ENCODE peak calls at places on chromosomes 5 and 9, in eight cellular contexts. One of them, this sample, is unnamed.

GRCh38 chr5:140292212-140293040 is 10.5 kb downstream of the PFDN1 start:
- DNase-seq in iPS-NIHi11: no peak
- DNase-seq in NCI-H1105 treated with DMSO at 0.1 percent for 48 hours: no peak
- DNase-seq in GM10248: no peak
- DNase-seq in amygdala: no peak
- DNase-seq in stimulated activated CD8-positive, alpha-beta memory T cell treated with anti-CD3 and anti-CD28 coated beads, Interleukin-4, amount 100 ng/mL, for 24 hours: no peak
- DNase-seq in CD8-positive, alpha-beta memory T cell: no peak
- DNase-seq in NCI-H1694 treated with DMSO at 0.1 percent for 48 hours: no peak
- DNase-seq in this sample: no peak

GRCh38 chr9:129177443-129177790 is 644 bp downstream of the IER5L start:
- DNase-seq in GM10248: no peak
- DNase-seq in amygdala: no peak
- DNase-seq in stimulated activated CD8-positive, alpha-beta memory T cell treated with anti-CD3 and anti-CD28 coated beads, Interleukin-4, amount 100 ng/mL, for 24 hours: no peak
- DNase-seq in NCI-H1694 treated with DMSO at 0.1 percent for 48 hours: no peak
- DNase-seq in NCI-H1105 treated with DMSO at 0.1 percent for 48 hours: peak; percentile 38
- DNase-seq in iPS-NIHi11: no peak
- DNase-seq in CD8-positive, alpha-beta memory T cell: no peak
- DNase-seq in this sample: no peak

GRCh38 chr5:33300209-33300742 is 140.5 kb upstream of the TARS1 start:
- DNase-seq in amygdala: no peak
- DNase-seq in iPS-NIHi11: no peak
- DNase-seq in NCI-H1105 treated with DMSO at 0.1 percent for 48 hours: no peak
- DNase-seq in stimulated activated CD8-positive, alpha-beta memory T cell treated with anti-CD3 and anti-CD28 coated beads, Interleukin-4, amount 100 ng/mL, for 24 hours: no peak
- DNase-seq in CD8-positive, alpha-beta memory T cell: no peak
- DNase-seq in NCI-H1694 treated with DMSO at 0.1 percent for 48 hours: no peak
- DNase-seq in GM10248: peak; percentile 28
- DNase-seq in this sample: no peak

GRCh38 chr5:32098806-32099435 is 75.2 kb downstream of the GOLPH3 start:
- DNase-seq in NCI-H1105 treated with DMSO at 0.1 percent for 48 hours: no peak
- DNase-seq in NCI-H1694 treated with DMSO at 0.1 percent for 48 hours: no peak
- DNase-seq in GM10248: no peak
- DNase-seq in CD8-positive, alpha-beta memory T cell: no peak
- DNase-seq in stimulated activated CD8-positive, alpha-beta memory T cell treated with anti-CD3 and anti-CD28 coated beads, Interleukin-4, amount 100 ng/mL, for 24 hours: no peak
- DNase-seq in iPS-NIHi11: no peak
- DNase-seq in amygdala: no peak
- DNase-seq in this sample: no peak

GRCh38 chr5:17365756-17366155 is 132.3 kb upstream of the TAF11L2 start:
- DNase-seq in NCI-H1105 treated with DMSO at 0.1 percent for 48 hours: no peak
- DNase-seq in NCI-H1694 treated with DMSO at 0.1 percent for 48 hours: no peak
- DNase-seq in amygdala: no peak
- DNase-seq in stimulated activated CD8-positive, alpha-beta memory T cell treated with anti-CD3 and anti-CD28 coated beads, Interleukin-4, amount 100 ng/mL, for 24 hours: no peak
- DNase-seq in CD8-positive, alpha-beta memory T cell: no peak
- DNase-seq in iPS-NIHi11: no peak
- DNase-seq in GM10248: no peak
- DNase-seq in this sample: peak; percentile 82

GRCh38 chr9:125747053-125747764 is at the start of gene PBX3:
- DNase-seq in amygdala: peak; percentile 27
- DNase-seq in NCI-H1694 treated with DMSO at 0.1 percent for 48 hours: no peak
- DNase-seq in iPS-NIHi11: peak; percentile 63
- DNase-seq in stimulated activated CD8-positive, alpha-beta memory T cell treated with anti-CD3 and anti-CD28 coated beads, Interleukin-4, amount 100 ng/mL, for 24 hours: peak; percentile 28
- DNase-seq in GM10248: peak; percentile 75
- DNase-seq in NCI-H1105 treated with DMSO at 0.1 percent for 48 hours: peak; percentile 24
- DNase-seq in CD8-positive, alpha-beta memory T cell: peak; percentile 37
- DNase-seq in this sample: peak; percentile 17

GRCh38 chr5:55768279-55768678 is 30.4 kb downstream of the DDX4 start:
- DNase-seq in NCI-H1105 treated with DMSO at 0.1 percent for 48 hours: no peak
- DNase-seq in amygdala: no peak
- DNase-seq in iPS-NIHi11: no peak
- DNase-seq in GM10248: no peak
- DNase-seq in NCI-H1694 treated with DMSO at 0.1 percent for 48 hours: no peak
- DNase-seq in CD8-positive, alpha-beta memory T cell: no peak
- DNase-seq in stimulated activated CD8-positive, alpha-beta memory T cell treated with anti-CD3 and anti-CD28 coated beads, Interleukin-4, amount 100 ng/mL, for 24 hours: no peak
- DNase-seq in this sample: no peak

GRCh38 chr9:111483419-111483861 is 743 bp downstream of the ECPAS start:
- DNase-seq in amygdala: peak; percentile 65
- DNase-seq in iPS-NIHi11: peak; percentile 78
- DNase-seq in CD8-positive, alpha-beta memory T cell: no peak
- DNase-seq in NCI-H1694 treated with DMSO at 0.1 percent for 48 hours: no peak
- DNase-seq in GM10248: peak; percentile 72
- DNase-seq in NCI-H1105 treated with DMSO at 0.1 percent for 48 hours: peak; percentile 38
- DNase-seq in stimulated activated CD8-positive, alpha-beta memory T cell treated with anti-CD3 and anti-CD28 coated beads, Interleukin-4, amount 100 ng/mL, for 24 hours: peak; percentile 37
- DNase-seq in this sample: no peak

GRCh38 chr9:93111001-93111370 is 15.0 kb downstream of the CARD19 start:
- DNase-seq in NCI-H1105 treated with DMSO at 0.1 percent for 48 hours: no peak
- DNase-seq in iPS-NIHi11: peak; percentile 1
- DNase-seq in CD8-positive, alpha-beta memory T cell: no peak
- DNase-seq in NCI-H1694 treated with DMSO at 0.1 percent for 48 hours: no peak
- DNase-seq in stimulated activated CD8-positive, alpha-beta memory T cell treated with anti-CD3 and anti-CD28 coated beads, Interleukin-4, amount 100 ng/mL, for 24 hours: no peak
- DNase-seq in amygdala: no peak
- DNase-seq in GM10248: no peak
- DNase-seq in this sample: no peak

GRCh38 chr5:132639706-132640130 is 18.3 kb upstream of the IL13 start:
- DNase-seq in iPS-NIHi11: no peak
- DNase-seq in CD8-positive, alpha-beta memory T cell: no peak
- DNase-seq in GM10248: peak; percentile 37
- DNase-seq in NCI-H1694 treated with DMSO at 0.1 percent for 48 hours: no peak
- DNase-seq in NCI-H1105 treated with DMSO at 0.1 percent for 48 hours: no peak
- DNase-seq in amygdala: no peak
- DNase-seq in stimulated activated CD8-positive, alpha-beta memory T cell treated with anti-CD3 and anti-CD28 coated beads, Interleukin-4, amount 100 ng/mL, for 24 hours: no peak
- DNase-seq in this sample: no peak

GRCh38 chr9:37923796-37924430 is 20.0 kb upstream of the SLC25A51 start:
- DNase-seq in CD8-positive, alpha-beta memory T cell: no peak
- DNase-seq in NCI-H1105 treated with DMSO at 0.1 percent for 48 hours: no peak
- DNase-seq in amygdala: no peak
- DNase-seq in NCI-H1694 treated with DMSO at 0.1 percent for 48 hours: no peak
- DNase-seq in iPS-NIHi11: no peak
- DNase-seq in GM10248: no peak
- DNase-seq in stimulated activated CD8-positive, alpha-beta memory T cell treated with anti-CD3 and anti-CD28 coated beads, Interleukin-4, amount 100 ng/mL, for 24 hours: no peak
- DNase-seq in this sample: no peak

GRCh38 chr9:17764306-17764705 is 185.4 kb downstream of the SH3GL2 start:
- DNase-seq in stimulated activated CD8-positive, alpha-beta memory T cell treated with anti-CD3 and anti-CD28 coated beads, Interleukin-4, amount 100 ng/mL, for 24 hours: no peak
- DNase-seq in iPS-NIHi11: no peak
- DNase-seq in CD8-positive, alpha-beta memory T cell: no peak
- DNase-seq in GM10248: no peak
- DNase-seq in amygdala: no peak
- DNase-seq in NCI-H1694 treated with DMSO at 0.1 percent for 48 hours: no peak
- DNase-seq in NCI-H1105 treated with DMSO at 0.1 percent for 48 hours: no peak
- DNase-seq in this sample: no peak

GRCh38 chr5:148739524-148739923 is 85.2 kb upstream of the HTR4 start:
- DNase-seq in amygdala: no peak
- DNase-seq in CD8-positive, alpha-beta memory T cell: no peak
- DNase-seq in NCI-H1694 treated with DMSO at 0.1 percent for 48 hours: no peak
- DNase-seq in stimulated activated CD8-positive, alpha-beta memory T cell treated with anti-CD3 and anti-CD28 coated beads, Interleukin-4, amount 100 ng/mL, for 24 hours: no peak
- DNase-seq in GM10248: no peak
- DNase-seq in iPS-NIHi11: no peak
- DNase-seq in NCI-H1105 treated with DMSO at 0.1 percent for 48 hours: no peak
- DNase-seq in this sample: no peak

GRCh38 chr5:470961-471749 is 28.2 kb downstream of the EXOC3 start:
- DNase-seq in GM10248: no peak
- DNase-seq in iPS-NIHi11: no peak
- DNase-seq in CD8-positive, alpha-beta memory T cell: no peak
- DNase-seq in stimulated activated CD8-positive, alpha-beta memory T cell treated with anti-CD3 and anti-CD28 coated beads, Interleukin-4, amount 100 ng/mL, for 24 hours: no peak
- DNase-seq in amygdala: no peak
- DNase-seq in NCI-H1105 treated with DMSO at 0.1 percent for 48 hours: no peak
- DNase-seq in NCI-H1694 treated with DMSO at 0.1 percent for 48 hours: no peak
- DNase-seq in this sample: no peak

GRCh38 chr5:91271999-91272398 is 111.1 kb downstream of the ARRDC3 start:
- DNase-seq in NCI-H1105 treated with DMSO at 0.1 percent for 48 hours: no peak
- DNase-seq in NCI-H1694 treated with DMSO at 0.1 percent for 48 hours: no peak
- DNase-seq in CD8-positive, alpha-beta memory T cell: no peak
- DNase-seq in amygdala: no peak
- DNase-seq in iPS-NIHi11: no peak
- DNase-seq in stimulated activated CD8-positive, alpha-beta memory T cell treated with anti-CD3 and anti-CD28 coated beads, Interleukin-4, amount 100 ng/mL, for 24 hours: no peak
- DNase-seq in GM10248: peak; percentile 21
- DNase-seq in this sample: no peak

GRCh38 chr5:143151056-143151455 is 252.4 kb downstream of the NR3C1 start:
- DNase-seq in CD8-positive, alpha-beta memory T cell: no peak
- DNase-seq in NCI-H1694 treated with DMSO at 0.1 percent for 48 hours: no peak
- DNase-seq in GM10248: no peak
- DNase-seq in NCI-H1105 treated with DMSO at 0.1 percent for 48 hours: no peak
- DNase-seq in amygdala: no peak
- DNase-seq in iPS-NIHi11: no peak
- DNase-seq in stimulated activated CD8-positive, alpha-beta memory T cell treated with anti-CD3 and anti-CD28 coated beads, Interleukin-4, amount 100 ng/mL, for 24 hours: no peak
- DNase-seq in this sample: no peak

GRCh38 chr5:1511651-1512540 is 11.9 kb downstream of the LPCAT1 start:
- DNase-seq in amygdala: no peak
- DNase-seq in stimulated activated CD8-positive, alpha-beta memory T cell treated with anti-CD3 and anti-CD28 coated beads, Interleukin-4, amount 100 ng/mL, for 24 hours: no peak
- DNase-seq in NCI-H1105 treated with DMSO at 0.1 percent for 48 hours: no peak
- DNase-seq in CD8-positive, alpha-beta memory T cell: no peak
- DNase-seq in NCI-H1694 treated with DMSO at 0.1 percent for 48 hours: peak; percentile 42
- DNase-seq in GM10248: no peak
- DNase-seq in iPS-NIHi11: no peak
- DNase-seq in this sample: no peak

GRCh38 chr5:78008356-78008967 is 232.3 kb upstream of the TBCA start:
- DNase-seq in CD8-positive, alpha-beta memory T cell: no peak
- DNase-seq in NCI-H1694 treated with DMSO at 0.1 percent for 48 hours: peak; percentile 47
- DNase-seq in NCI-H1105 treated with DMSO at 0.1 percent for 48 hours: peak; percentile 43
- DNase-seq in GM10248: no peak
- DNase-seq in amygdala: peak; percentile 71
- DNase-seq in iPS-NIHi11: peak; percentile 53
- DNase-seq in stimulated activated CD8-positive, alpha-beta memory T cell treated with anti-CD3 and anti-CD28 coated beads, Interleukin-4, amount 100 ng/mL, for 24 hours: no peak
- DNase-seq in this sample: peak; percentile 58

GRCh38 chr5:140093866-140094265 is 20.0 kb upstream of the PURA start:
- DNase-seq in GM10248: no peak
- DNase-seq in iPS-NIHi11: no peak
- DNase-seq in CD8-positive, alpha-beta memory T cell: no peak
- DNase-seq in stimulated activated CD8-positive, alpha-beta memory T cell treated with anti-CD3 and anti-CD28 coated beads, Interleukin-4, amount 100 ng/mL, for 24 hours: no peak
- DNase-seq in amygdala: no peak
- DNase-seq in NCI-H1105 treated with DMSO at 0.1 percent for 48 hours: no peak
- DNase-seq in NCI-H1694 treated with DMSO at 0.1 percent for 48 hours: no peak
- DNase-seq in this sample: no peak

GRCh38 chr5:73392775-73393174 is 55.8 kb downstream of the FOXD1 start:
- DNase-seq in NCI-H1105 treated with DMSO at 0.1 percent for 48 hours: no peak
- DNase-seq in CD8-positive, alpha-beta memory T cell: no peak
- DNase-seq in iPS-NIHi11: no peak
- DNase-seq in amygdala: no peak
- DNase-seq in NCI-H1694 treated with DMSO at 0.1 percent for 48 hours: no peak
- DNase-seq in GM10248: no peak
- DNase-seq in stimulated activated CD8-positive, alpha-beta memory T cell treated with anti-CD3 and anti-CD28 coated beads, Interleukin-4, amount 100 ng/mL, for 24 hours: no peak
- DNase-seq in this sample: no peak

GRCh38 chr9:14144215-14144614 is 169.7 kb downstream of the NFIB start:
- DNase-seq in CD8-positive, alpha-beta memory T cell: no peak
- DNase-seq in GM10248: no peak
- DNase-seq in iPS-NIHi11: no peak
- DNase-seq in stimulated activated CD8-positive, alpha-beta memory T cell treated with anti-CD3 and anti-CD28 coated beads, Interleukin-4, amount 100 ng/mL, for 24 hours: no peak
- DNase-seq in NCI-H1105 treated with DMSO at 0.1 percent for 48 hours: no peak
- DNase-seq in amygdala: no peak
- DNase-seq in NCI-H1694 treated with DMSO at 0.1 percent for 48 hours: no peak
- DNase-seq in this sample: no peak

GRCh38 chr9:95890594-95890993 is 15.1 kb downstream of the ERCC6L2 start:
- DNase-seq in NCI-H1105 treated with DMSO at 0.1 percent for 48 hours: no peak
- DNase-seq in NCI-H1694 treated with DMSO at 0.1 percent for 48 hours: no peak
- DNase-seq in stimulated activated CD8-positive, alpha-beta memory T cell treated with anti-CD3 and anti-CD28 coated beads, Interleukin-4, amount 100 ng/mL, for 24 hours: no peak
- DNase-seq in iPS-NIHi11: no peak
- DNase-seq in GM10248: no peak
- DNase-seq in amygdala: no peak
- DNase-seq in CD8-positive, alpha-beta memory T cell: no peak
- DNase-seq in this sample: no peak

GRCh38 chr5:142652563-142652962 is 33.3 kb downstream of the FGF1 start:
- DNase-seq in stimulated activated CD8-positive, alpha-beta memory T cell treated with anti-CD3 and anti-CD28 coated beads, Interleukin-4, amount 100 ng/mL, for 24 hours: no peak
- DNase-seq in GM10248: no peak
- DNase-seq in CD8-positive, alpha-beta memory T cell: no peak
- DNase-seq in NCI-H1694 treated with DMSO at 0.1 percent for 48 hours: no peak
- DNase-seq in amygdala: no peak
- DNase-seq in NCI-H1105 treated with DMSO at 0.1 percent for 48 hours: no peak
- DNase-seq in iPS-NIHi11: no peak
- DNase-seq in this sample: no peak

GRCh38 chr5:95822408-95823240 is at the start of gene GLRX:
- DNase-seq in stimulated activated CD8-positive, alpha-beta memory T cell treated with anti-CD3 and anti-CD28 coated beads, Interleukin-4, amount 100 ng/mL, for 24 hours: no peak
- DNase-seq in NCI-H1694 treated with DMSO at 0.1 percent for 48 hours: peak; percentile 46
- DNase-seq in GM10248: peak; percentile 58
- DNase-seq in amygdala: peak; percentile 76
- DNase-seq in NCI-H1105 treated with DMSO at 0.1 percent for 48 hours: peak; percentile 43
- DNase-seq in iPS-NIHi11: peak; percentile 79
- DNase-seq in CD8-positive, alpha-beta memory T cell: peak; percentile 59
- DNase-seq in this sample: peak; percentile 95

GRCh38 chr5:129631946-129632345 is 115.9 kb upstream of the MINAR2 start:
- DNase-seq in NCI-H1105 treated with DMSO at 0.1 percent for 48 hours: no peak
- DNase-seq in NCI-H1694 treated with DMSO at 0.1 percent for 48 hours: no peak
- DNase-seq in amygdala: no peak
- DNase-seq in iPS-NIHi11: no peak
- DNase-seq in CD8-positive, alpha-beta memory T cell: no peak
- DNase-seq in stimulated activated CD8-positive, alpha-beta memory T cell treated with anti-CD3 and anti-CD28 coated beads, Interleukin-4, amount 100 ng/mL, for 24 hours: no peak
- DNase-seq in GM10248: no peak
- DNase-seq in this sample: no peak

GRCh38 chr5:96431376-96432244 is 1.4 kb downstream of the PCSK1 start:
- DNase-seq in stimulated activated CD8-positive, alpha-beta memory T cell treated with anti-CD3 and anti-CD28 coated beads, Interleukin-4, amount 100 ng/mL, for 24 hours: peak; percentile 7
- DNase-seq in GM10248: peak; percentile 24
- DNase-seq in NCI-H1105 treated with DMSO at 0.1 percent for 48 hours: peak; percentile 60
- DNase-seq in CD8-positive, alpha-beta memory T cell: no peak
- DNase-seq in NCI-H1694 treated with DMSO at 0.1 percent for 48 hours: no peak
- DNase-seq in iPS-NIHi11: peak; percentile 20
- DNase-seq in amygdala: no peak
- DNase-seq in this sample: no peak

This sample was measured in cerebellar cortex.